ENCODE peak calls at places on chromosomes 4 and X, in seven cellular contexts. E is mesothelial cell of epicardium, S is body of pancreas, X is right atrium auricular region, D is right lobe of liver, Y is endothelial cell, Q is AG09319. M is an unnamed sample.
A peak's percentile ranks its signal among the peaks of the same experiment; 100 is the strongest.

GRCh38 chr4:89410687-89411086 is 103.1 kb upstream of the GPRIN3 start:
- DNase-seq in Y (no peak), X (no peak), E (no peak), D (no peak), S (no peak), Q (peak; percentile 3), M (no peak)

GRCh38 chrX:154526901-154527675 is 11.1 kb upstream of the FAM3A start:
- DNase-seq in Y (peak; percentile 64), S (peak; percentile 75), E (peak; percentile 65), Q (no peak), X (peak; percentile 88), D (peak; percentile 71), M (no peak)

GRCh38 chrX:132114607-132115006 is 13.2 kb downstream of the FRMD7 start:
- DNase-seq in Y (no peak), X (no peak), D (no peak), Q (no peak), E (no peak), S (no peak), M (no peak)

GRCh38 chr4:41881931-41882621 is 53.2 kb upstream of the TMEM33 start:
- DNase-seq in Q (no peak), D (no peak), X (no peak), S (no peak), Y (peak; percentile 9), E (no peak), M (no peak)

GRCh38 chr4:141133146-141134006 is at the start of gene RNF150:
- DNase-seq in S (peak; percentile 77), Y (peak; percentile 76), D (peak; percentile 61), X (peak; percentile 70), E (peak; percentile 54), Q (peak; percentile 89), M (peak; percentile 92)

GRCh38 chr4:5040839-5041238 is 10.4 kb upstream of the STK32B start:
- DNase-seq in D (no peak), E (no peak), Y (no peak), X (no peak), S (no peak), Q (no peak), M (no peak)

GRCh38 chrX:117134983-117135382 is 672.2 kb upstream of the CT83 start:
- DNase-seq in Y (no peak), X (no peak), E (no peak), D (no peak), Q (no peak), S (no peak), M (no peak)

GRCh38 chr4:3676196-3676595 is 90.0 kb upstream of the ADRA2C start:
- DNase-seq in X (no peak), E (peak; percentile 6), Y (no peak), D (no peak), Q (no peak), S (no peak), M (no peak)

GRCh38 chr4:25223770-25224375 is 10.0 kb upstream of the PI4K2B start:
- DNase-seq in Y (peak; percentile 33), X (no peak), S (no peak), D (no peak), Q (no peak), E (no peak), M (no peak)

GRCh38 chrX:123797543-123798447 is 62.1 kb upstream of the XIAP start:
- DNase-seq in E (no peak), Q (no peak), X (no peak), S (no peak), D (no peak), Y (no peak), M (no peak)

GRCh38 chrX:137792214-137792613 is 226.3 kb downstream of the ZIC3 start:
- DNase-seq in Q (no peak), Y (no peak), X (no peak), S (no peak), E (no peak), D (no peak), M (no peak)

GRCh38 chr4:127479031-127479622 is 153.6 kb upstream of the INTU start:
- DNase-seq in S (no peak), E (no peak), D (no peak), Q (peak; percentile 7), Y (no peak), X (no peak), M (no peak)

GRCh38 chr4:143633833-143634232 is 66.6 kb downstream of the FREM3 start:
- DNase-seq in S (no peak), Y (no peak), X (no peak), Q (no peak), D (no peak), E (no peak), M (no peak)

GRCh38 chrX:153739754-153740486 is 15.3 kb downstream of the ABCD1 start:
- DNase-seq in S (no peak), E (no peak), Q (no peak), D (no peak), X (no peak), Y (no peak), M (no peak)

GRCh38 chr4:162237676-162238075 is 73.9 kb upstream of the FSTL5 start:
- DNase-seq in D (no peak), Q (no peak), Y (no peak), E (no peak), S (no peak), X (no peak), M (no peak)

GRCh38 chr4:150243932-150244331 is 165.7 kb downstream of the DCLK2 start:
- DNase-seq in X (no peak), Y (no peak), D (no peak), S (no peak), E (no peak), Q (no peak), M (no peak)

GRCh38 chr4:139841464-139842195 is 176.0 kb downstream of the MGST2 start:
- DNase-seq in S (peak; percentile 45), Q (no peak), E (no peak), X (no peak), D (peak; percentile 84), Y (no peak), M (no peak)

GRCh38 chrX:140765043-140765784 is 55.7 kb downstream of the LINC00632 start:
- DNase-seq in S (no peak), X (no peak), D (no peak), E (no peak), Y (peak; percentile 13), Q (peak; percentile 23), M (no peak)

GRCh38 chr4:77586953-77587383 is 18.7 kb upstream of the CXCL13 start:
- DNase-seq in E (no peak), X (no peak), D (no peak), S (no peak), Y (no peak), Q (no peak), M (no peak)

GRCh38 chrX:72029473-72030411 is 102.0 kb downstream of the RTL5 start:
- DNase-seq in E (no peak), Q (peak; percentile 27), S (no peak), D (peak; percentile 57), X (peak; percentile 43), Y (no peak), M (peak; percentile 81)

GRCh38 chr4:181659202-181659601 is 584.0 kb upstream of the TENM3 start:
- DNase-seq in S (no peak), E (no peak), D (no peak), Y (no peak), Q (no peak), X (no peak), M (no peak)

GRCh38 chr4:182604161-182604591 is 313.0 kb downstream of the DCTD start:
- DNase-seq in X (no peak), S (no peak), Q (no peak), D (no peak), E (no peak), Y (no peak), M (no peak)

GRCh38 chr4:2353222-2354107 is 65.0 kb downstream of the ZFYVE28 start:
- DNase-seq in D (no peak), S (no peak), X (no peak), Q (no peak), E (no peak), Y (no peak), M (peak; percentile 81)

GRCh38 chr4:100504086-100504874 is 13.5 kb downstream of the EMCN start:
- DNase-seq in X (no peak), Q (no peak), D (no peak), Y (no peak), S (no peak), E (no peak), M (no peak)
- TF ChIP-seq CTCF in X (no peak), Q (no peak), D (no peak), Y (no peak), S (no peak), E (no peak), M (peak; percentile 6)

GRCh38 chrX:13491061-13491460 is 78.3 kb upstream of the EGFL6 start:
- DNase-seq in Y (no peak), Q (no peak), D (no peak), X (no peak), S (no peak), E (no peak), M (no peak)

GRCh38 chrX:13493659-13494058 is 75.7 kb upstream of the EGFL6 start:
- DNase-seq in Y (no peak), D (no peak), E (no peak), X (no peak), S (no peak), Q (no peak), M (no peak)

GRCh38 chrX:13495232-13495631 is 74.2 kb upstream of the EGFL6 start:
- DNase-seq in S (peak; percentile 44), D (no peak), Q (no peak), Y (no peak), E (no peak), X (no peak), M (no peak)

GRCh38 chrX:13492286-13492685 is 77.1 kb upstream of the EGFL6 start:
- DNase-seq in X (no peak), E (no peak), S (no peak), Y (no peak), D (no peak), Q (no peak), M (no peak)

DNA sequence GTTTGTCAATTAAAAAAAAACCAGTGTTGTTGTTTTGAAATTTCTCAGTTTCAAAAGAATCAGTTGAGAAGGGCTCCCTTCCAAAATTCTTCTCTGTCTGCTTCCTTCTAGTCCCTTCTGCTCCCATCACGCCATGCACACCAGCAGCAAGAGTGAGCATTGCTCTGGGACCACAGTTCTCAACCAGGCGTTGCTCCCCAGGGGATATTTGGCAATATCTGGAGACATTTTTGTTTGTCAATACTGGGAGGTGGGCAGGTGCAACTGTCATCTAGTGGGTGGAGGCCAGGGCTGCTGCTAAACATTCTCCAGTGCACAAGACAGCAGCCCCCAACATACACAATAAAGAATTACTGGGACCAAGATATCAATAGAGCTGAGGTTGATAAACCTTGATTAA is 74.8 kb upstream of the EGFL6 start:
- DNase-seq in Q (no peak), S (no peak), E (no peak), X (no peak), D (no peak), Y (no peak), M (no peak)
- TF ChIP-seq CTCF in Q (no peak), S (no peak), E (no peak), X (no peak), D (no peak), Y (no peak), M (no peak)

GRCh38 chrX:145396612-145397011 is 149.3 kb downstream of the SPANXN1 start:
- DNase-seq in E (no peak), D (no peak), Q (no peak), S (no peak), Y (no peak), X (no peak), M (no peak)

GRCh38 chrX:145394344-145394743 is 147.0 kb downstream of the SPANXN1 start:
- DNase-seq in D (no peak), E (no peak), Q (no peak), X (no peak), S (no peak), Y (no peak), M (no peak)

GRCh38 chrX:145393702-145394235 is 146.5 kb downstream of the SPANXN1 start:
- DNase-seq in D (no peak), S (no peak), E (no peak), Y (no peak), Q (no peak), X (no peak), M (no peak)
- TF ChIP-seq CTCF in D (peak; percentile 8), S (no peak), E (no peak), Y (no peak), Q (no peak), X (no peak), M (no peak)

GRCh38 chr4:185730849-185731608 is 81.0 kb downstream of the SORBS2 start:
- DNase-seq in Q (no peak), D (no peak), S (no peak), X (no peak), Y (no peak), E (no peak), M (no peak)
- TF ChIP-seq CTCF in Q (no peak), D (peak; percentile 29), S (no peak), X (no peak), Y (no peak), E (no peak), M (peak; percentile 27)

M was measured in osteocyte.